ENCODE peak calls at places on chromosomes 4 and X, in seven cellular contexts. Z is amniotic stem cell, L is T1000, B is iPS-NIHi11, Y is psoas muscle, I is NCI-H2107, M is dorsolateral prefrontal cortex. E is an unnamed sample.
A peak's percentile ranks its signal among the peaks of the same experiment; 100 is the strongest.

GRCh38 chrX:16989750-16990149 is 43.3 kb downstream of the REPS2 start:
- DNase-seq in Y (no peak), I (no peak), B (no peak), Z (no peak), M (no peak), L (no peak), E (no peak)

GRCh38 chr4:66501986-66502385 is 831.7 kb upstream of the EPHA5 start:
- DNase-seq in L (no peak), Y (no peak), B (no peak), I (no peak), Z (no peak), M (no peak), E (no peak)

GRCh38 chr4:87120411-87121162 is 99.8 kb downstream of the KLHL8 start:
- DNase-seq in Y (no peak), Z (no peak), I (no peak), M (no peak), L (no peak), B (no peak), E (no peak)

GRCh38 chr4:98433608-98434198 is 172.5 kb downstream of the RAP1GDS1 start:
- DNase-seq in Z (no peak), B (no peak), L (no peak), Y (no peak), I (no peak), M (no peak), E (no peak)

GRCh38 chr4:6120361-6120760 is 80.0 kb downstream of the JAKMIP1 start:
- DNase-seq in Z (no peak), B (no peak), I (no peak), M (no peak), Y (no peak), L (no peak), E (no peak)

GRCh38 chr4:62014982-62015739 is 815.0 kb downstream of the ADGRL3 start:
- DNase-seq in Z (no peak), B (no peak), I (no peak), Y (no peak), L (no peak), M (no peak), E (no peak)

GRCh38 chrX:17025903-17026302 is 79.4 kb downstream of the REPS2 start:
- DNase-seq in B (no peak), Y (no peak), L (no peak), I (no peak), Z (no peak), M (peak; percentile 17), E (no peak)

GRCh38 chr4:128566688-128567087 is 242.8 kb upstream of the JADE1 start:
- DNase-seq in B (no peak), M (no peak), L (no peak), I (no peak), Z (no peak), Y (no peak), E (no peak)

GRCh38 chr4:122836941-122837340 is 10.3 kb downstream of the FGF2 start:
- DNase-seq in B (no peak), I (no peak), Z (no peak), Y (no peak), M (no peak), L (no peak), E (no peak)

GRCh38 chr4:85209161-85209560 is 242.7 kb upstream of the WDFY3 start:
- DNase-seq in I (no peak), Z (no peak), Y (no peak), B (no peak), L (no peak), M (no peak), E (no peak)

GRCh38 chr4:186728631-186729271 is 5.1 kb upstream of the FAT1 start:
- DNase-seq in M (no peak), Z (no peak), I (no peak), B (no peak), Y (no peak), L (no peak), E (no peak)

GRCh38 chr4:141711211-141711610 is 74.8 kb downstream of the IL15 start:
- DNase-seq in L (no peak), I (no peak), Y (no peak), M (no peak), B (no peak), Z (no peak), E (no peak)

GRCh38 chr4:26061248-26061986 is 147.4 kb downstream of the SMIM20 start:
- DNase-seq in Y (no peak), M (no peak), Z (no peak), B (peak; percentile 75), I (no peak), L (no peak), E (no peak)

GRCh38 chrX:39815621-39816020 is 282.1 kb downstream of the BCOR start:
- DNase-seq in Z (no peak), I (no peak), L (peak; percentile 9), M (no peak), B (peak; percentile 23), Y (no peak), E (no peak)

GRCh38 chrX:427812-428725 is 41.4 kb upstream of the PPP2R3B start:
- DNase-seq in L (peak; percentile 6), B (peak; percentile 74), I (no peak), M (no peak), Z (no peak), Y (no peak), E (no peak)

GRCh38 chrX:66019974-66020373 is 19.9 kb downstream of the VSIG4 start:
- DNase-seq in L (no peak), Z (no peak), Y (no peak), M (no peak), B (no peak), I (no peak), E (no peak)

GRCh38 chr4:180101348-180102083 is 2141.7 kb upstream of the TENM3 start:
- DNase-seq in M (no peak), Y (no peak), I (no peak), Z (no peak), L (no peak), B (no peak), E (no peak)

GRCh38 chrX:12975999-12976558 is 1.2 kb downstream of the TMSB4X start:
- DNase-seq in L (no peak), Z (no peak), Y (peak; percentile 34), I (no peak), M (peak; percentile 29), B (peak; percentile 38), E (no peak)

GRCh38 chr4:53852343-53852742 is 212.1 kb downstream of the CHIC2 start:
- DNase-seq in Z (no peak), Y (no peak), L (no peak), B (no peak), M (no peak), I (no peak), E (no peak)

GRCh38 chr4:185210102-185210981 is 944 bp downstream of the SNX25 start:
- DNase-seq in Y (peak; percentile 61), M (peak; percentile 61), I (no peak), Z (no peak), L (no peak), B (peak; percentile 62), E (no peak)

GRCh38 chr4:86935833-86936721 is 1.3 kb downstream of the AFF1 start:
- DNase-seq in Z (peak; percentile 45), L (no peak), I (no peak), M (no peak), B (peak; percentile 65), Y (peak; percentile 50), E (no peak)

GRCh38 chr4:7844247-7844991 is 95.2 kb downstream of the AFAP1 start:
- DNase-seq in M (peak; percentile 56), Y (peak; percentile 83), I (no peak), Z (peak; percentile 71), L (peak; percentile 71), B (peak; percentile 83), E (peak; percentile 65)

GRCh38 chr4:54229631-54230478 is 762 bp downstream of the PDGFRA start:
- DNase-seq in B (no peak), I (no peak), L (no peak), Z (no peak), M (no peak), Y (peak; percentile 26), E (no peak)

GRCh38 chr4:22458112-22458511 is 57.8 kb downstream of the ADGRA3 start:
- DNase-seq in Y (peak; percentile 19), Z (no peak), B (peak; percentile 23), L (no peak), I (peak; percentile 2), M (no peak), E (no peak)

GRCh38 chr4:89242864-89243740 is 64.5 kb downstream of the GPRIN3 start:
- DNase-seq in Y (no peak), I (no peak), M (peak; percentile 50), B (no peak), L (no peak), Z (no peak), E (no peak)

GRCh38 chr4:59685626-59686025 is 1514.5 kb upstream of the ADGRL3 start:
- DNase-seq in Z (no peak), I (no peak), L (no peak), Y (no peak), M (no peak), B (no peak), E (no peak)

GRCh38 chr4:179625391-179625790 is 2183.2 kb upstream of the AGA start:
- DNase-seq in M (no peak), L (no peak), I (no peak), Z (peak; percentile 57), B (no peak), Y (no peak), E (peak; percentile 67)

GRCh38 chr4:80035336-80035735 is 37.7 kb downstream of the ANTXR2 start:
- DNase-seq in Z (no peak), I (no peak), M (no peak), Y (no peak), B (no peak), L (no peak), E (no peak)